ENCODE peak calls at places on chromosomes 7 and 10, in five cellular contexts. W, B, P, V and N are unnamed samples. For H3K9me3, the result is how much of the 10 kb centered on the place peaks cover.

GRCh38 chr7:105975770-105976428 is 12.8 kb downstream of the CDHR3 start:
- DNase-seq in B (no peak), P (peak), V (no peak), W (no peak), N (no peak)

GRCh38 chr10:106360870-106361269 is 803.6 kb downstream of the SORCS1 start:
- DNase-seq in V (no peak), W (no peak), P (peak), B (no peak), N (no peak)

GRCh38 chr7:100171840-100172239 is 3.4 kb upstream of the GAL3ST4 start:
- DNase-seq in B (peak), V (no peak), W (no peak), P (no peak), N (no peak)

GRCh38 chr10:61904711-61905445 is 3.4 kb downstream of the ARID5B start:
- DNase-seq in W (no peak), B (no peak), P (peak), V (no peak), N (peak)

GRCh38 chr7:128115821-128116723 is 84.8 kb upstream of the LRRC4 start:
- DNase-seq in V (no peak), P (no peak), W (no peak), B (no peak), N (no peak)

GRCh38 chr10:110501142-110501937 is 3.6 kb downstream of the DUSP5 start:
- DNase-seq in B (peak), P (peak), V (peak), W (peak), N (peak)

GRCh38 chr7:34879871-34880270 is 157.4 kb downstream of the DPY19L1 start:
- DNase-seq in B (no peak), P (no peak), V (no peak), W (no peak), N (no peak)

GRCh38 chr10:119734396-119735332 is 8.8 kb downstream of the INPP5F start:
- DNase-seq in P (peak), W (no peak), V (peak), B (no peak), N (no peak)

GRCh38 chr10:86655596-86655995 is 1.2 kb downstream of the OPN4 start:
- DNase-seq in P (no peak), V (no peak), B (peak), W (no peak), N (no peak)

GRCh38 chr10:132094581-132095234 is 29.0 kb downstream of the JAKMIP3 start:
- DNase-seq in V (no peak), B (no peak), P (no peak), W (no peak), N (no peak)

GRCh38 chr7:27134392-27134791 is 3.8 kb upstream of the HOXA4 start:
- DNase-seq in W (no peak), B (no peak), P (peak), V (no peak), N (peak)

GRCh38 chr7:133230591-133231194 is 22.2 kb upstream of the EXOC4 start:
- DNase-seq in P (peak), W (peak), V (peak), B (no peak), N (peak)

GRCh38 chr10:86367339-86367951 is 850 bp upstream of the GRID1 start:
- DNase-seq in B (peak), P (peak), V (no peak), W (no peak), N (no peak)

GRCh38 chr7:137169282-137169698 is 174.2 kb downstream of the PTN start:
- DNase-seq in W (peak), P (peak), V (no peak), B (peak), N (peak)

GRCh38 chr7:32515890-32516550 is 20.7 kb downstream of the AVL9 start:
- DNase-seq in B (no peak), V (no peak), W (no peak), P (no peak), N (no peak)

GRCh38 chr7:32513205-32513604 is 17.9 kb downstream of the AVL9 start:
- DNase-seq in V (no peak), B (no peak), P (no peak), W (no peak), N (no peak)

GRCh38 chr7:32518534-32519140 is 23.3 kb downstream of the AVL9 start:
- DNase-seq in V (peak), B (no peak), W (no peak), P (peak), N (peak)

GRCh38 chr7:32519763-32520162 is 24.5 kb downstream of the AVL9 start:
- DNase-seq in P (no peak), V (no peak), B (no peak), W (no peak), N (no peak)

GRCh38 chr7:32516551-32517082 is 21.3 kb downstream of the AVL9 start:
- DNase-seq in W (no peak), V (no peak), B (no peak), P (peak), N (no peak)
- H3K9me3 ChIP-seq in W (under half), V (under half), B (under half), P (under half), N (under half)

GRCh38 chr7:64521409-64521984 is 41.4 kb downstream of the ZNF680 start:
- DNase-seq in V (no peak), P (no peak), W (no peak), B (no peak), N (no peak)
- H3K9me3 ChIP-seq in V (under half), P (under half), W (half or more), B (under half), N (half or more)

DNA sequence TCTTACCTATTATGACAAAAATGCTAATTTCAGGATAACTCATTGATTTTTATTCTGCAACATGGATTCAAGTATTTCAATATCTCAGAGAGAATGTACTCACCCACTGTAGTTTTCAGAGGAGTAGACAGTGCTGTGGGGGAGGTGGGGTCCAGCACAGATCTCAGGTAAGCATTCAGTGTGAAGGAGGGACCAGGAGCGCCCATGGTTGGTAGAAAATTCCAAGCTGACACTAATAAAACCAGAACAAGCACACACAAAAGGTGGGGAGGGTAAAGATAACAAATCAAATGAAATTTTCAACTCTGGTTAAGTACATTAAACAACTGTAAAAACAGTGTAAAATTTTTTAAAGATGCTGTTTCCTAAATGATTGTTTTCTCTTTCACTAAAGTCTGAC is 205.6 kb upstream of the SLC26A5 start:
- DNase-seq in B (no peak), P (no peak), V (no peak), W (no peak), N (peak)
- H3K9me3 ChIP-seq in B (under half), P (under half), V (under half), W (under half), N (under half)

DNA sequence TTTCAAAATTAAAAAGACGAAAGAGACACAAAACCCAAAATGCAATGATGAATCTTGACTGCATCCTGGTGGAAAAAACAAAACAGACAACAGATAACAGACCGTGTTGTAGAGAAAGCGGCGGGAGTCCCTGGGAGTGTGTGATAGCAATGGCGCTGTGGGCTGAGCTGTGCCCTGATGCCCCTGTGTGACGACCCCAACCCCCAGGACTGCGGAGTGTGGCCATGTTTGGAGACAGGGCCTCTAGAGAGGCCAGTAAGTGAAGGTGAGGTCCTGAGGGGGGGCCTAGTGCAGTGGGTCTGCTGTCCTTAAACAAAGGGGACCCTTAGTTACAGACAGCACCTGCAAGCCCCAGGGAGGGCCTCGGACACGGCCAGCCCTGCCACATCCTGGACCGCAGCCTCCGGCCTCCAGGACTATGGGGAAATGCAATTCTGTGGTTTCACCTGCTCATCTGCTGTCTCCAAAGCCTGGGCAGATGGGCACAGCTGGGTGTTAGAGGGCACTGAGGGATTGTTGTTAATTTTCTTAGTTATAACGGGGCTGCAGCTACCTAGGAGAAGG is 277.7 kb downstream of the DNAJB6 start:
- DNase-seq in W (no peak), P (no peak), B (no peak), V (no peak), N (no peak)
- H3K9me3 ChIP-seq in W (under half), P (under half), B (under half), V (under half), N (under half)

GRCh38 chr7:47804767-47805545 is 143.3 kb downstream of the PKD1L1 start:
- DNase-seq in P (no peak), V (no peak), W (no peak), B (no peak), N (peak)

GRCh38 chr7:47803846-47804245 is 144.4 kb downstream of the PKD1L1 start:
- DNase-seq in W (no peak), P (no peak), B (no peak), V (no peak), N (peak)

GRCh38 chr7:47803029-47803428 is 145.2 kb downstream of the PKD1L1 start:
- DNase-seq in W (no peak), V (no peak), B (no peak), P (no peak), N (no peak)

GRCh38 chr7:47799529-47799928 is 148.7 kb downstream of the PKD1L1 start:
- DNase-seq in B (no peak), W (no peak), V (no peak), P (no peak), N (no peak)

DNA sequence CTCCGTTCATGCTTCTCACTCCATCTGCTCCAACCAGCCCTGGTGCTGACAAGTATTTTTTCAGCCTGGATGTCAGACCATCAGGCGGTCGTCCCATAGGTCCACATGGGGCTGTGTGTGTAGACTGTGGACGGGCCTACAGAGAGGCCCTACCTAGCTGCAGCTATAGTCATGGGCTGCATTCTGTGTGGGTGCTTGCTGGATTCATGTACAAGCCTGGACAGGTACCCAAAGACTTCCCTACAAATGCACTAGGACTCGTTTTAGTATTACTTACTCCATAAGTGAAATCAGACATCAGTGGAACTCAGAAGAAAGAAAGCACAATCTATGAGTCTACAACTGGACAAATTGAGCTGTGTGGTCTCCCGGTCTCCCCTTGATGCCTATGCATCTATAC is 146.8 kb downstream of the PKD1L1 start:
- DNase-seq in W (no peak), B (no peak), V (no peak), P (no peak), N (no peak)
- H3K9me3 ChIP-seq in W (under half), B (under half), V (under half), P (under half), N (under half)

GRCh38 chr10:48776005-48776522 is 91.4 kb downstream of the WDFY4 start:
- DNase-seq in W (no peak), V (no peak), B (no peak), P (no peak), N (no peak)
- H3K9me3 ChIP-seq in W (under half), V (under half), B (under half), P (under half), N (under half)

GRCh38 chr7:54349259-54349658 is 192.9 kb upstream of the VSTM2A start:
- DNase-seq in W (no peak), P (no peak), V (no peak), B (no peak), N (no peak)
- H3K9me3 ChIP-seq in W (under half), P (under half), V (under half), B (under half), N (under half)